ENCODE peak calls at places on chromosomes 2 and 18, in four cellular contexts. One of them, this sample, is unnamed.

GRCh38 chr2:28117104-28117596 is 226.6 kb downstream of the BABAM2 start:
- DNase-seq in foreskin fibroblast: no peak
- DNase-seq in cardiac muscle cell: peak
- DNase-seq in GM23338: no peak
- DNase-seq in this sample: no peak

GRCh38 chr2:1731963-1732768 is 12.1 kb downstream of the PXDN start:
- DNase-seq in foreskin fibroblast: peak
- DNase-seq in GM23338: no peak
- DNase-seq in cardiac muscle cell: no peak
- DNase-seq in this sample: peak

GRCh38 chr2:237859533-237860272 is at the start of gene RAMP1:
- DNase-seq in foreskin fibroblast: no peak
- DNase-seq in GM23338: peak
- DNase-seq in cardiac muscle cell: peak
- DNase-seq in this sample: peak

GRCh38 chr2:1995987-1996386 is 251.7 kb upstream of the PXDN start:
- DNase-seq in GM23338: no peak
- DNase-seq in foreskin fibroblast: no peak
- DNase-seq in cardiac muscle cell: no peak
- DNase-seq in this sample: no peak

GRCh38 chr2:33430856-33431255 is 45.6 kb upstream of the RASGRP3 start:
- DNase-seq in foreskin fibroblast: no peak
- DNase-seq in cardiac muscle cell: no peak
- DNase-seq in GM23338: no peak
- DNase-seq in this sample: no peak

GRCh38 chr2:218570850-218571249 is 2.2 kb downstream of the CNOT9 start:
- DNase-seq in GM23338: no peak
- DNase-seq in foreskin fibroblast: peak
- DNase-seq in cardiac muscle cell: no peak
- DNase-seq in this sample: no peak

GRCh38 chr18:13259701-13260100 is 41.1 kb downstream of the LDLRAD4 start:
- DNase-seq in cardiac muscle cell: no peak
- DNase-seq in GM23338: no peak
- DNase-seq in foreskin fibroblast: no peak
- DNase-seq in this sample: no peak

GRCh38 chr2:113283704-113284284 is 5.1 kb upstream of the PAX8 start:
- DNase-seq in foreskin fibroblast: peak
- DNase-seq in GM23338: no peak
- DNase-seq in cardiac muscle cell: no peak
- DNase-seq in this sample: peak

GRCh38 chr2:168920504-168921157 is 19.5 kb downstream of the G6PC2 start:
- DNase-seq in foreskin fibroblast: peak
- DNase-seq in GM23338: peak
- DNase-seq in cardiac muscle cell: peak
- DNase-seq in this sample: no peak

GRCh38 chr2:8680931-8681760 is 710 bp upstream of the ID2 start:
- DNase-seq in cardiac muscle cell: peak
- DNase-seq in GM23338: peak
- DNase-seq in foreskin fibroblast: peak
- DNase-seq in this sample: peak

GRCh38 chr2:31075936-31076590 is 62.2 kb downstream of the GALNT14 start:
- DNase-seq in cardiac muscle cell: no peak
- DNase-seq in GM23338: no peak
- DNase-seq in foreskin fibroblast: peak
- DNase-seq in this sample: no peak

GRCh38 chr2:63763336-63764056 is 78.2 kb upstream of the UGP2 start:
- DNase-seq in cardiac muscle cell: no peak
- DNase-seq in foreskin fibroblast: peak
- DNase-seq in GM23338: no peak
- DNase-seq in this sample: no peak

GRCh38 chr2:227033471-227034148 is 130.4 kb downstream of the COL4A4 start:
- DNase-seq in foreskin fibroblast: peak
- DNase-seq in cardiac muscle cell: peak
- DNase-seq in GM23338: peak
- DNase-seq in this sample: peak

GRCh38 chr2:136112317-136112891 is 5.5 kb downstream of the CXCR4 start:
- DNase-seq in GM23338: no peak
- DNase-seq in foreskin fibroblast: no peak
- DNase-seq in cardiac muscle cell: no peak
- DNase-seq in this sample: no peak

GRCh38 chr2:96970910-96971309 is 15.5 kb downstream of the FAM178B start:
- DNase-seq in foreskin fibroblast: no peak
- DNase-seq in cardiac muscle cell: no peak
- DNase-seq in GM23338: no peak
- DNase-seq in this sample: no peak

GRCh38 chr2:212186166-212186565 is 352.4 kb downstream of the ERBB4 start:
- DNase-seq in GM23338: no peak
- DNase-seq in cardiac muscle cell: no peak
- DNase-seq in foreskin fibroblast: no peak
- DNase-seq in this sample: no peak

GRCh38 chr2:108575132-108575966 is 41.1 kb downstream of the LIMS1 start:
- DNase-seq in foreskin fibroblast: peak
- DNase-seq in cardiac muscle cell: no peak
- DNase-seq in GM23338: peak
- DNase-seq in this sample: peak

GRCh38 chr2:86788881-86789686 is 1.6 kb downstream of the CD8A start:
- DNase-seq in foreskin fibroblast: no peak
- DNase-seq in cardiac muscle cell: no peak
- DNase-seq in GM23338: peak
- DNase-seq in this sample: peak

GRCh38 chr18:45775241-45775676 is 50.2 kb upstream of the SIGLEC15 start:
- DNase-seq in cardiac muscle cell: no peak
- DNase-seq in foreskin fibroblast: peak
- DNase-seq in GM23338: peak
- DNase-seq in this sample: peak

GRCh38 chr2:28927878-28928277 is 33.4 kb downstream of the WDR43 start:
- DNase-seq in cardiac muscle cell: no peak
- DNase-seq in foreskin fibroblast: no peak
- DNase-seq in GM23338: no peak
- DNase-seq in this sample: no peak

GRCh38 chr2:174580951-174581350 is 16.7 kb downstream of the WIPF1 start:
- DNase-seq in cardiac muscle cell: no peak
- DNase-seq in GM23338: no peak
- DNase-seq in foreskin fibroblast: no peak
- DNase-seq in this sample: no peak

GRCh38 chr18:21799706-21800105 is 59.1 kb downstream of the MIB1 start:
- DNase-seq in foreskin fibroblast: no peak
- DNase-seq in cardiac muscle cell: no peak
- DNase-seq in GM23338: no peak
- DNase-seq in this sample: no peak

GRCh38 chr2:146734042-146734715 is 1110.7 kb upstream of the ACVR2A start:
- DNase-seq in foreskin fibroblast: peak
- DNase-seq in cardiac muscle cell: peak
- DNase-seq in GM23338: peak
- DNase-seq in this sample: no peak

GRCh38 chr2:172261292-172261691 is 158.6 kb upstream of the DLX2 start:
- DNase-seq in cardiac muscle cell: no peak
- DNase-seq in foreskin fibroblast: no peak
- DNase-seq in GM23338: no peak
- DNase-seq in this sample: no peak

GRCh38 chr2:236934166-236934565 is 151.5 kb upstream of the COPS8 start:
- DNase-seq in GM23338: no peak
- DNase-seq in foreskin fibroblast: no peak
- DNase-seq in cardiac muscle cell: no peak
- DNase-seq in this sample: no peak

GRCh38 chr2:105546623-105546964 is 147.7 kb upstream of the FHL2 start:
- DNase-seq in foreskin fibroblast: no peak
- DNase-seq in cardiac muscle cell: no peak
- DNase-seq in GM23338: no peak
- DNase-seq in this sample: no peak

GRCh38 chr18:58320907-58321561 is 277.0 kb downstream of the NEDD4L start:
- DNase-seq in cardiac muscle cell: no peak
- DNase-seq in foreskin fibroblast: no peak
- DNase-seq in GM23338: no peak
- DNase-seq in this sample: no peak

GRCh38 chr2:73203055-73203681 is 794 bp downstream of the NOTO start:
- DNase-seq in cardiac muscle cell: peak
- DNase-seq in GM23338: peak
- DNase-seq in foreskin fibroblast: no peak
- DNase-seq in this sample: no peak

GRCh38 chr2:240687045-240687740 is 4.5 kb upstream of the AQP12A start:
- DNase-seq in foreskin fibroblast: no peak
- DNase-seq in cardiac muscle cell: no peak
- DNase-seq in GM23338: no peak
- DNase-seq in this sample: no peak

GRCh38 chr18:3623769-3624545 is 174.0 kb downstream of the TGIF1 start:
- DNase-seq in cardiac muscle cell: peak
- DNase-seq in GM23338: peak
- DNase-seq in foreskin fibroblast: peak
- DNase-seq in this sample: peak

GRCh38 chr18:79513381-79514081 is 117.8 kb downstream of the NFATC1 start:
- DNase-seq in cardiac muscle cell: no peak
- DNase-seq in GM23338: no peak
- DNase-seq in foreskin fibroblast: no peak
- DNase-seq in this sample: no peak

GRCh38 chr2:196370386-196370785 is 199.0 kb upstream of the STK17B start:
- DNase-seq in foreskin fibroblast: no peak
- DNase-seq in GM23338: no peak
- DNase-seq in cardiac muscle cell: no peak
- DNase-seq in this sample: no peak

GRCh38 chr2:42098571-42099430 is 51.0 kb downstream of the PKDCC start:
- DNase-seq in foreskin fibroblast: no peak
- DNase-seq in cardiac muscle cell: no peak
- DNase-seq in GM23338: no peak
- DNase-seq in this sample: no peak

GRCh38 chr2:131154071-131154531 is 49.0 kb downstream of the PLEKHB2 start:
- DNase-seq in GM23338: peak
- DNase-seq in foreskin fibroblast: peak
- DNase-seq in cardiac muscle cell: peak
- DNase-seq in this sample: peak

GRCh38 chr2:133312335-133312734 is 255.9 kb downstream of the NCKAP5 start:
- DNase-seq in GM23338: no peak
- DNase-seq in cardiac muscle cell: no peak
- DNase-seq in foreskin fibroblast: no peak
- DNase-seq in this sample: no peak